ENCODE peak calls at places on chromosomes 6 and 20, in five cellular contexts. Y, O, Q, K and G are unnamed samples.
A peak's percentile ranks its signal among the peaks of the same experiment; 100 is the strongest.

GRCh38 chr6:129893513-129894098 is 32.5 kb upstream of the TMEM244 start:
- DNase-seq in Y (no peak), O (no peak), Q (peak; percentile 14), K (peak; percentile 9), G (peak; percentile 14)

GRCh38 chr6:15372932-15373331 is 127.1 kb downstream of the JARID2 start:
- DNase-seq in Y (no peak), O (no peak), Q (no peak), K (no peak), G (no peak)

GRCh38 chr6:44805239-44805849 is 417.8 kb downstream of the CDC5L start:
- DNase-seq in Y (no peak), O (no peak), Q (no peak), K (no peak), G (no peak)

GRCh38 chr6:89597988-89598387 is 40.6 kb downstream of the LYRM2 start:
- DNase-seq in Y (no peak), O (no peak), Q (peak; percentile 48), K (peak; percentile 76), G (peak; percentile 75)

GRCh38 chr6:83464741-83465140 is 33.9 kb upstream of the ME1 start:
- DNase-seq in Y (no peak), O (no peak), Q (no peak), K (peak; percentile 68), G (peak; percentile 94)

GRCh38 chr6:166830185-166830890 is 126.0 kb downstream of the RNASET2 start:
- DNase-seq in Y (no peak), O (no peak), Q (no peak), K (no peak), G (no peak)

GRCh38 chr20:49594143-49594928 is 26.4 kb upstream of the PTGIS start:
- DNase-seq in Y (no peak), O (no peak), Q (no peak), K (peak; percentile 70), G (peak; percentile 97)

GRCh38 chr20:8542115-8542486 is 410.0 kb downstream of the PLCB1 start:
- DNase-seq in Y (no peak), O (no peak), Q (no peak), K (no peak), G (no peak)

GRCh38 chr6:38846844-38847243 is 131.7 kb downstream of the DNAH8 start:
- DNase-seq in Y (peak; percentile 18), O (no peak), Q (no peak), K (no peak), G (peak; percentile 92)

GRCh38 chr6:79841577-79842381 is 105.6 kb downstream of the ELOVL4 start:
- DNase-seq in Y (no peak), O (no peak), Q (no peak), K (no peak), G (peak; percentile 5)

GRCh38 chr6:16691328-16691727 is 69.9 kb downstream of the ATXN1 start:
- DNase-seq in Y (no peak), O (no peak), Q (no peak), K (no peak), G (no peak)
- H3K4me3 ChIP-seq in Y (no peak overlapping the region), O (no peak overlapping the region), Q (no peak overlapping the region), K (no peak overlapping the region), G (peak overlapping the region; percentile 5)

DNA sequence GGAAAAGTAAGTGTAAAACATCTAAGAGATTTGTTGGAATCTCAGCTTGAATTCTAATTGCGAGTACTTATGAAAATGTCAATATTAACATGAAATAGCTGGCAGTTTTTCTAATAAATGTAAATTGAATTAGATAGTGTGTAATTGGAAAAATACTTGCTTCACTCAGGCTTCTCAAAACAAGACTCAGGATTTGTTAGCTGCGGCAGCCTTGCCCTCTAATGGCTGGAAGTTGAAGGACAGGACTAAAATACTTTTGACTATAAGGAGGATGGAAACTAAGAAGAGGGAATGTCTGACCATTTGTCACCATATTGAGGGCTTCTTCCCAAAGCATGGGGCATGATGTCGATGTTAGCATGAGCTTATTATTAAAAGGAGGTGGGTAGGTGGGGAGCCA is 227.0 kb downstream of the UST start:
- DNase-seq in Y (peak; percentile 21), O (no peak), Q (peak; percentile 12), K (peak; percentile 52), G (peak; percentile 43)
- TF ChIP-seq EZH2phosphoT487 in Y (no peak), O (no peak), Q (no peak), K (no peak), G (no peak)

GRCh38 chr6:30211306-30211705 is 1.9 kb downstream of the TRIM26 start:
- DNase-seq in Y (no peak), O (no peak), Q (peak; percentile 18), K (no peak), G (no peak)

GRCh38 chr6:30213999-30214982 is 1.1 kb upstream of the TRIM26 start:
- DNase-seq in Y (no peak), O (peak; percentile 81), Q (peak; percentile 83), K (peak; percentile 88), G (peak; percentile 64)

GRCh38 chr6:30212865-30213653 is at the start of gene TRIM26:
- DNase-seq in Y (peak; percentile 94), O (peak; percentile 98), Q (peak; percentile 97), K (peak; percentile 98), G (peak; percentile 99)

GRCh38 chr6:30213654-30213998 is 420 bp upstream of the TRIM26 start:
- DNase-seq in Y (no peak), O (no peak), Q (no peak), K (no peak), G (no peak)

DNA sequence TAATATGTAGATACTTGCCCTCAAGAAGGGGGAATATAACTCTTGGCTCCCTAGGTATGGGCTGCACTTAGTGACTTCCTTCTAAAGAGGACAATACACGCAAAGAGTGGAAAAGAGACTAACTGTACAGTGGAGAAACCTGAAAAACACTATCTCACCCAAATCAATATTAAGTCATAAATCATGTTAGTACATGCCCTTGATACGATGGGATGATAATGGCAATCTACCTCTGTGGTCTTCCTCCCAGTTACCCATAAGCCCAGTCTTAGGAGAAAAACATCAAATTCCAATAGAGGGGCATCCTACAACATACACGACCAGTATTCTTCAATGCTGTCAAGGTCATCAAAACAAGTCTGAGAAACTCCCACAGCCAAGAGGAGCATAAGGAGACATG is 1.3 kb downstream of the TRIM26 start:
- DNase-seq in Y (no peak), O (no peak), Q (no peak), K (no peak), G (no peak)
- H3K79me2 ChIP-seq in Y (peaks cover 58% of the 10 kb centered on the region), O (peaks cover 26% of the 10 kb centered on the region), Q (peaks cover 62% of the 10 kb centered on the region), K (peaks cover 51% of the 10 kb centered on the region), G (peaks cover 58% of the 10 kb centered on the region)

GRCh38 chr6:110538416-110539060 is 62.1 kb upstream of the SLC22A16 start:
- DNase-seq in Y (no peak), O (no peak), Q (no peak), K (no peak), G (no peak)
- H3K4me3 ChIP-seq in Y (no peak overlapping the region), O (no peak overlapping the region), Q (no peak overlapping the region), K (no peak overlapping the region), G (no peak overlapping the region)